ENCODE peak calls at places on chromosomes 1 and 21, in six cellular contexts. J, P, O, Z, G and M are unnamed samples.
A peak's percentile ranks its signal among the peaks of the same experiment; 100 is the strongest.

GRCh38 chr1:31934706-31935629 is 3.2 kb downstream of the PTP4A2 start:
- DNase-seq in O (peak; percentile 38), P (peak; percentile 70), G (no peak), J (no peak), Z (no peak), M (no peak)

GRCh38 chr1:6824665-6825368 is 39.6 kb downstream of the CAMTA1 start:
- DNase-seq in G (peak; percentile 12), J (no peak), Z (no peak), P (no peak), O (no peak), M (no peak)

GRCh38 chr1:207867136-207868081 is 43.5 kb downstream of the CD34 start:
- DNase-seq in G (no peak), J (peak; percentile 30), O (peak; percentile 32), P (no peak), Z (peak; percentile 90), M (peak; percentile 19)

GRCh38 chr1:153537376-153537730 is 1.6 kb upstream of the S100A6 start:
- DNase-seq in G (no peak), P (no peak), J (no peak), O (no peak), Z (peak; percentile 73), M (no peak)

GRCh38 chr1:59596432-59596831 is 218.3 kb upstream of the HOOK1 start:
- DNase-seq in G (peak; percentile 74), Z (no peak), J (no peak), P (peak; percentile 95), O (no peak), M (no peak)

GRCh38 chr1:5833911-5834310 is 158.3 kb downstream of the NPHP4 start:
- DNase-seq in O (no peak), J (no peak), P (no peak), G (no peak), Z (no peak), M (no peak)

GRCh38 chr1:183227382-183227781 is 41.3 kb downstream of the LAMC2 start:
- DNase-seq in J (no peak), P (no peak), O (no peak), Z (no peak), G (no peak), M (no peak)

GRCh38 chr1:201885531-201886075 is 3.1 kb upstream of the SHISA4 start:
- DNase-seq in Z (peak; percentile 39), P (peak; percentile 56), O (no peak), J (no peak), G (no peak), M (peak; percentile 78)

GRCh38 chr1:28161770-28162550 is 14.5 kb downstream of the PTAFR start:
- DNase-seq in P (no peak), J (no peak), G (no peak), O (no peak), Z (peak; percentile 19), M (no peak)

GRCh38 chr21:33394260-33394659 is 9.0 kb upstream of the IFNGR2 start:
- DNase-seq in Z (no peak), O (peak; percentile 36), P (no peak), G (peak; percentile 75), J (no peak), M (peak; percentile 34)

GRCh38 chr1:1001631-1002300 is 1.9 kb upstream of the HES4 start:
- DNase-seq in P (peak; percentile 51), Z (peak; percentile 93), G (peak; percentile 72), O (peak; percentile 86), J (peak; percentile 81), M (no peak)

GRCh38 chr1:221793439-221794078 is 51.7 kb upstream of the DUSP10 start:
- DNase-seq in J (no peak), P (no peak), Z (no peak), G (peak; percentile 55), O (no peak), M (no peak)

GRCh38 chr1:41516168-41516961 is 31.9 kb upstream of the EDN2 start:
- DNase-seq in P (peak; percentile 83), G (peak; percentile 92), Z (peak; percentile 94), O (peak; percentile 93), J (peak; percentile 93), M (peak; percentile 89)

GRCh38 chr1:184160236-184160635 is 108.7 kb downstream of the TSEN15 start:
- DNase-seq in G (no peak), Z (no peak), J (no peak), O (no peak), P (peak; percentile 90), M (no peak)

GRCh38 chr1:181208076-181208475 is 119.6 kb downstream of the IER5 start:
- DNase-seq in O (no peak), Z (no peak), J (no peak), P (no peak), G (no peak), M (no peak)

GRCh38 chr1:76587213-76587612 is 280.1 kb upstream of the ST6GALNAC5 start:
- DNase-seq in P (no peak), Z (no peak), J (no peak), O (no peak), G (peak; percentile 14), M (no peak)

GRCh38 chr1:155099331-155099730 is 20.7 kb downstream of the EFNA3 start:
- DNase-seq in O (no peak), J (no peak), G (no peak), Z (no peak), P (no peak), M (no peak)

GRCh38 chr1:211541715-211542477 is 37.1 kb downstream of the SLC30A1 start:
- DNase-seq in P (peak; percentile 41), J (no peak), Z (no peak), O (peak; percentile 49), G (no peak), M (no peak)

GRCh38 chr1:96364576-96364975 is 357.0 kb upstream of the PTBP2 start:
- DNase-seq in P (peak; percentile 80), G (no peak), O (no peak), J (no peak), Z (no peak), M (no peak)

GRCh38 chr1:218460367-218460766 is 115.2 kb downstream of the TGFB2 start:
- DNase-seq in J (peak; percentile 62), O (no peak), Z (no peak), G (no peak), P (peak; percentile 61), M (no peak)

GRCh38 chr1:19533626-19534025 is 48.3 kb upstream of the CAPZB start:
- DNase-seq in Z (peak; percentile 72), J (no peak), G (peak; percentile 13), P (no peak), O (peak; percentile 13), M (peak; percentile 16)

GRCh38 chr21:45860493-45861155 is 120.9 kb upstream of the COL6A1 start:
- DNase-seq in P (no peak), O (no peak), G (no peak), Z (peak; percentile 67), J (no peak), M (no peak)

GRCh38 chr1:91684599-91685196 is 184.0 kb downstream of the CDC7 start:
- DNase-seq in J (no peak), O (no peak), G (no peak), Z (no peak), P (peak; percentile 50), M (no peak)

GRCh38 chr1:78483903-78484302 is 6.9 kb upstream of the PTGFR start:
- DNase-seq in O (no peak), G (no peak), P (peak; percentile 40), Z (peak; percentile 53), J (no peak), M (no peak)

GRCh38 chr1:25809283-25809926 is 9.4 kb downstream of the SELENON start:
- DNase-seq in J (no peak), O (no peak), P (no peak), G (no peak), Z (no peak), M (no peak)
- TF ChIP-seq POLR2A in J (no peak), O (no peak), P (no peak), G (no peak), Z (no peak), M (no peak)

GRCh38 chr1:232952514-232953175 is 2.2 kb downstream of the NTPCR start:
- DNase-seq in J (no peak), P (peak; percentile 56), O (peak; percentile 67), Z (no peak), G (peak; percentile 30), M (peak; percentile 37)

GRCh38 chr1:232951605-232952004 is 1.2 kb downstream of the NTPCR start:
- DNase-seq in P (no peak), G (no peak), Z (no peak), J (no peak), O (no peak), M (no peak)

GRCh38 chr1:232950919-232951579 is 638 bp downstream of the NTPCR start:
- DNase-seq in O (peak; percentile 39), J (no peak), G (no peak), Z (no peak), P (peak; percentile 17), M (no peak)

GRCh38 chr1:232950197-232950918 is at the start of gene NTPCR:
- DNase-seq in G (peak; percentile 93), Z (peak; percentile 97), O (peak; percentile 97), J (peak; percentile 94), P (peak; percentile 90), M (peak; percentile 88)

DNA sequence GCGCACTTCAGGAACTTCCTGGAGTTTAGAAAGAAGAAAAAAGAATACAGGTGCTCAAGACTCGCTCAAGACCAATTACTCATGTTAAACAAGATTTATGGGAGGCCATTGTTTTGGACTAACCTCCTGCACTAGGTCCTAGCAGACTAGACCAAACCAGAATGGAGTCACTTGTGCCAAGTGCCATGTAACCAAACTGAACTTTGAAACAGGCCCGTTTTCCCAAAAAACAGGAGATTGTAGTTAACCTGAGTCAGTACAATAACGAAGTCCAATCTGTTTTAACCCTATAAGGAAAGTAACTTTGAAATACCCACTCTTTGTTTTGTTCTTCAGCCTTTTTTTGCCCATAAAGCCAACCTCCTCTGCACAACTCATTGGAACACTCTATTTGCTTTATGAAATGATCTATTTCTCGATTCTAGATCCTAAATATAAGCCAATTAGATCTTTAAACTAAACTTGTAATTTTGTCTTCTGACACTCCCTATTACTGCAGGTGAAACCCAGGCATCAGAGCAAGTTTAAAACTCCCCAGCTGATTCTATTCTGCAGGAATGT is 695 bp upstream of the NTPCR start:
- DNase-seq in O (no peak), P (no peak), Z (no peak), J (no peak), G (no peak), M (no peak)
- H3K4me3 ChIP-seq in O (peak overlapping the region; percentile 88), P (peak overlapping the region; percentile 76), Z (peak overlapping the region; percentile 84), J (peak overlapping the region; percentile 98), G (peak overlapping the region; percentile 57), M (peak overlapping the region; percentile 93)

GRCh38 chr1:24656046-24656445 is 12.9 kb downstream of the SRRM1 start:
- DNase-seq in P (no peak), Z (no peak), J (no peak), O (no peak), G (no peak), M (no peak)
- H3K36me3 ChIP-seq in P (peaks cover 45% of the 10 kb centered on the region), Z (peaks cover 100% of the 10 kb centered on the region), J (no peaks in the 10 kb centered on the region), O (peaks cover 94% of the 10 kb centered on the region), G (peaks cover 9% of the 10 kb centered on the region), M (peaks cover 2% of the 10 kb centered on the region)

DNA sequence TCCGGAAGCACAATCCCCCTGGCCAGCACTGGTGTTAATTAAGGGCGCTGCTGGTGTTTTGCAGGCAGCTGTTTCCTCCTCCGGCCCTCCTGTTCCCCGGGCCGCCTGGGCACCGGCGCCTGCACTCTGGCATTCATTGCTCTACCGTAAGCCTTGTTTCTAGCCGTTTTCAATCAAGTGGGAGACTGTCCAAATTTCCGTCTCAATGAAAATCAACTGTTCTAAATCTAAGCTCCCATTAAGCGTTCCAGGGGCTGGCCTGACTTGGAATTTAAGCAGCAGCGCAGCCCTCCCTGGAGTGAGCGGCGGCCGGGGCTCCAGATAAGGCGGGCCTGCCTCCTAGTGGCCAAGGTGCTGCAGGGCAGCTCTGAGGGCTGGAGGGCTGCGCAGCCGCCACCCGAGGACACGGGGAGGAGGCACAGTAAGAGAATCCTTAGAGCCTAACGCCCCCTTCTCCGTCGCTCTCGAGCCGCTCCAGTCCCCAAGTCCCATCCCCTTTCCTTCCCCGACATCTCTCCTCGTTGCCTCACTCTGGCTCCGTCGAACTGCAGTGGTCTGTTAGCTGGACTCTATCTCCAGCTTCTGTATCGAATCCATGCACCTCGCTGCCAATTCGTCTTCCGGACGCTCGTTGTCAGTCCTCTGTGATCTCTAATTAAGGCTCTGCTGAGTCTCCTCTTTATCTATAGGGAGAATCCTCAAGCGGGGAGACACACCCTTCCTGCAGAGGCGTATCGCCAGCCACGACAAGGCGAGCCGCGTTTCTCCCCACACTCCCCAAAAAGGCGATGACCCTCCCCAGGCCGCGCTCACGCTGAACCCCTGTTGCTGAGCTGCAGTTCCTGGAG is 57.8 kb upstream of the LRRC8D start:
- DNase-seq in G (peak; percentile 86), P (peak; percentile 78), J (peak; percentile 81), O (peak; percentile 87), Z (peak; percentile 98), M (peak; percentile 52)
- TF ChIP-seq POLR2A in G (peak; percentile 10), P (no peak), J (no peak), O (no peak), Z (no peak), M (no peak)